ENCODE peak calls at places on chromosome 11, in six cellular contexts. One of them, this sample, is unnamed.

GRCh38 chr11:46951864-46952263 is 15.3 kb downstream of the CSTPP1 start:
- DNase-seq in mesenchymal stem cell: no peak
- DNase-seq in trophoblast cell: no peak
- DNase-seq in H1: no peak
- DNase-seq in IMR-90: peak; percentile 56
- DNase-seq in H9: no peak
- DNase-seq in this sample: peak; percentile 31

GRCh38 chr11:614583-615452 is 932 bp downstream of the IRF7 start:
- DNase-seq in trophoblast cell: no peak
- DNase-seq in mesenchymal stem cell: no peak
- DNase-seq in H9: no peak
- DNase-seq in IMR-90: no peak
- DNase-seq in H1: no peak
- DNase-seq in this sample: no peak

GRCh38 chr11:133408402-133408801 is 123.9 kb downstream of the OPCML start:
- DNase-seq in H1: no peak
- DNase-seq in H9: no peak
- DNase-seq in trophoblast cell: no peak
- DNase-seq in IMR-90: no peak
- DNase-seq in mesenchymal stem cell: no peak
- DNase-seq in this sample: no peak

GRCh38 chr11:17517186-17517585 is 27.0 kb downstream of the USH1C start:
- DNase-seq in H9: no peak
- DNase-seq in H1: no peak
- DNase-seq in mesenchymal stem cell: no peak
- DNase-seq in IMR-90: no peak
- DNase-seq in trophoblast cell: no peak
- DNase-seq in this sample: no peak

GRCh38 chr11:93100211-93100610 is 97.6 kb downstream of the SLC36A4 start:
- DNase-seq in mesenchymal stem cell: no peak
- DNase-seq in IMR-90: peak; percentile 36
- DNase-seq in trophoblast cell: no peak
- DNase-seq in H1: no peak
- DNase-seq in H9: no peak
- DNase-seq in this sample: no peak

GRCh38 chr11:104694259-104695070 is 203.8 kb downstream of the CASP12 start:
- DNase-seq in trophoblast cell: peak; percentile 68
- DNase-seq in H9: no peak
- DNase-seq in IMR-90: peak; percentile 88
- DNase-seq in H1: no peak
- DNase-seq in mesenchymal stem cell: peak; percentile 89
- DNase-seq in this sample: no peak

GRCh38 chr11:101706541-101706940 is 122.7 kb upstream of the TRPC6 start:
- DNase-seq in IMR-90: peak; percentile 83
- DNase-seq in H1: no peak
- DNase-seq in H9: no peak
- DNase-seq in trophoblast cell: no peak
- DNase-seq in mesenchymal stem cell: peak; percentile 81
- DNase-seq in this sample: no peak

GRCh38 chr11:78419327-78419726 is 1.7 kb upstream of the GAB2 start:
- DNase-seq in IMR-90: peak; percentile 99
- DNase-seq in H9: no peak
- DNase-seq in trophoblast cell: peak; percentile 76
- DNase-seq in mesenchymal stem cell: peak; percentile 99
- DNase-seq in H1: no peak
- DNase-seq in this sample: no peak

GRCh38 chr11:61536676-61537270 is 28.2 kb downstream of the LRRC10B start:
- DNase-seq in trophoblast cell: peak; percentile 3
- DNase-seq in H9: no peak
- DNase-seq in IMR-90: no peak
- DNase-seq in mesenchymal stem cell: no peak
- DNase-seq in H1: no peak
- DNase-seq in this sample: no peak

GRCh38 chr11:118631109-118631508 is 23.7 kb downstream of the PHLDB1 start:
- DNase-seq in IMR-90: no peak
- DNase-seq in trophoblast cell: no peak
- DNase-seq in H1: no peak
- DNase-seq in H9: no peak
- DNase-seq in mesenchymal stem cell: no peak
- DNase-seq in this sample: no peak

GRCh38 chr11:120929664-120930154 is 94.2 kb upstream of the TBCEL start:
- DNase-seq in IMR-90: peak; percentile 26
- DNase-seq in trophoblast cell: peak; percentile 48
- DNase-seq in H9: peak; percentile 91
- DNase-seq in H1: peak; percentile 73
- DNase-seq in mesenchymal stem cell: peak; percentile 55
- DNase-seq in this sample: peak; percentile 73

GRCh38 chr11:87392665-87393064 is 354.9 kb downstream of the TMEM135 start:
- DNase-seq in IMR-90: no peak
- DNase-seq in mesenchymal stem cell: no peak
- DNase-seq in trophoblast cell: no peak
- DNase-seq in H1: no peak
- DNase-seq in H9: no peak
- DNase-seq in this sample: no peak

GRCh38 chr11:84780689-84781293 is 846.4 kb downstream of the DLG2 start:
- DNase-seq in H1: no peak
- DNase-seq in trophoblast cell: no peak
- DNase-seq in H9: no peak
- DNase-seq in mesenchymal stem cell: peak; percentile 18
- DNase-seq in IMR-90: peak; percentile 15
- DNase-seq in this sample: peak; percentile 17

GRCh38 chr11:7909585-7910325 is 21.3 kb downstream of the OR10A6 start:
- DNase-seq in trophoblast cell: peak; percentile 16
- DNase-seq in IMR-90: no peak
- DNase-seq in H9: no peak
- DNase-seq in mesenchymal stem cell: no peak
- DNase-seq in H1: no peak
- DNase-seq in this sample: no peak

GRCh38 chr11:7906481-7906880 is 24.6 kb downstream of the OR10A6 start:
- DNase-seq in trophoblast cell: no peak
- DNase-seq in IMR-90: no peak
- DNase-seq in mesenchymal stem cell: no peak
- DNase-seq in H9: no peak
- DNase-seq in H1: no peak
- DNase-seq in this sample: no peak

GRCh38 chr11:7907121-7907520 is 23.9 kb downstream of the OR10A6 start:
- DNase-seq in H1: no peak
- DNase-seq in IMR-90: no peak
- DNase-seq in H9: no peak
- DNase-seq in mesenchymal stem cell: no peak
- DNase-seq in trophoblast cell: no peak
- DNase-seq in this sample: no peak

GRCh38 chr11:7911011-7911410 is 20.1 kb downstream of the OR10A6 start:
- DNase-seq in IMR-90: no peak
- DNase-seq in trophoblast cell: no peak
- DNase-seq in H1: no peak
- DNase-seq in mesenchymal stem cell: no peak
- DNase-seq in H9: no peak
- DNase-seq in this sample: no peak

GRCh38 chr11:7910389-7910788 is 20.7 kb downstream of the OR10A6 start:
- DNase-seq in trophoblast cell: no peak
- DNase-seq in IMR-90: no peak
- DNase-seq in mesenchymal stem cell: no peak
- DNase-seq in H1: no peak
- DNase-seq in H9: no peak
- DNase-seq in this sample: no peak
- H2BK5ac ChIP-seq in trophoblast cell: peak overlapping the region; percentile 19
- H2BK5ac ChIP-seq in IMR-90: no peak overlapping the region
- H2BK5ac ChIP-seq in mesenchymal stem cell: no peak overlapping the region
- H2BK5ac ChIP-seq in H1: peak overlapping the region; percentile 41
- H2BK5ac ChIP-seq in H9: no peak overlapping the region
- H2BK5ac ChIP-seq in this sample: no peak overlapping the region

GRCh38 chr11:59157433-59157832 is 14.5 kb upstream of the DTX4 start:
- DNase-seq in trophoblast cell: no peak
- DNase-seq in H9: no peak
- DNase-seq in mesenchymal stem cell: no peak
- DNase-seq in IMR-90: no peak
- DNase-seq in H1: no peak
- DNase-seq in this sample: no peak

GRCh38 chr11:59158206-59159068 is 13.5 kb upstream of the DTX4 start:
- DNase-seq in mesenchymal stem cell: peak; percentile 78
- DNase-seq in IMR-90: peak; percentile 75
- DNase-seq in H1: no peak
- DNase-seq in H9: peak; percentile 66
- DNase-seq in trophoblast cell: peak; percentile 60
- DNase-seq in this sample: no peak

GRCh38 chr11:59154585-59154984 is 11.9 kb downstream of the FAM111A start:
- DNase-seq in H1: no peak
- DNase-seq in H9: no peak
- DNase-seq in IMR-90: peak; percentile 26
- DNase-seq in trophoblast cell: peak; percentile 64
- DNase-seq in mesenchymal stem cell: no peak
- DNase-seq in this sample: no peak

GRCh38 chr11:59151761-59152160 is 9.1 kb downstream of the FAM111A start:
- DNase-seq in H1: no peak
- DNase-seq in H9: no peak
- DNase-seq in trophoblast cell: no peak
- DNase-seq in IMR-90: no peak
- DNase-seq in mesenchymal stem cell: no peak
- DNase-seq in this sample: no peak

GRCh38 chr11:59152312-59152967 is 9.8 kb downstream of the FAM111A start:
- DNase-seq in mesenchymal stem cell: no peak
- DNase-seq in H9: no peak
- DNase-seq in H1: no peak
- DNase-seq in trophoblast cell: no peak
- DNase-seq in IMR-90: no peak
- DNase-seq in this sample: no peak
- H2AFZ ChIP-seq in mesenchymal stem cell: no peak overlapping the region
- H2AFZ ChIP-seq in H9: no peak overlapping the region
- H2AFZ ChIP-seq in H1: no peak overlapping the region
- H2AFZ ChIP-seq in trophoblast cell: no peak overlapping the region
- H2AFZ ChIP-seq in IMR-90: no peak overlapping the region
- H2AFZ ChIP-seq in this sample: no peak overlapping the region

GRCh38 chr11:106463154-106463553 is 385.7 kb downstream of the AASDHPPT start:
- DNase-seq in mesenchymal stem cell: no peak
- DNase-seq in H9: no peak
- DNase-seq in IMR-90: no peak
- DNase-seq in trophoblast cell: no peak
- DNase-seq in H1: no peak
- DNase-seq in this sample: no peak

GRCh38 chr11:106464728-106465127 is 387.3 kb downstream of the AASDHPPT start:
- DNase-seq in mesenchymal stem cell: no peak
- DNase-seq in H9: no peak
- DNase-seq in IMR-90: no peak
- DNase-seq in trophoblast cell: no peak
- DNase-seq in H1: no peak
- DNase-seq in this sample: no peak

GRCh38 chr11:106461148-106461547 is 383.7 kb downstream of the AASDHPPT start:
- DNase-seq in IMR-90: no peak
- DNase-seq in mesenchymal stem cell: no peak
- DNase-seq in H9: no peak
- DNase-seq in trophoblast cell: no peak
- DNase-seq in H1: no peak
- DNase-seq in this sample: no peak

GRCh38 chr11:106463796-106464201 is 386.3 kb downstream of the AASDHPPT start:
- DNase-seq in trophoblast cell: peak; percentile 37
- DNase-seq in IMR-90: peak; percentile 65
- DNase-seq in H9: no peak
- DNase-seq in H1: no peak
- DNase-seq in mesenchymal stem cell: peak; percentile 75
- DNase-seq in this sample: no peak

DNA sequence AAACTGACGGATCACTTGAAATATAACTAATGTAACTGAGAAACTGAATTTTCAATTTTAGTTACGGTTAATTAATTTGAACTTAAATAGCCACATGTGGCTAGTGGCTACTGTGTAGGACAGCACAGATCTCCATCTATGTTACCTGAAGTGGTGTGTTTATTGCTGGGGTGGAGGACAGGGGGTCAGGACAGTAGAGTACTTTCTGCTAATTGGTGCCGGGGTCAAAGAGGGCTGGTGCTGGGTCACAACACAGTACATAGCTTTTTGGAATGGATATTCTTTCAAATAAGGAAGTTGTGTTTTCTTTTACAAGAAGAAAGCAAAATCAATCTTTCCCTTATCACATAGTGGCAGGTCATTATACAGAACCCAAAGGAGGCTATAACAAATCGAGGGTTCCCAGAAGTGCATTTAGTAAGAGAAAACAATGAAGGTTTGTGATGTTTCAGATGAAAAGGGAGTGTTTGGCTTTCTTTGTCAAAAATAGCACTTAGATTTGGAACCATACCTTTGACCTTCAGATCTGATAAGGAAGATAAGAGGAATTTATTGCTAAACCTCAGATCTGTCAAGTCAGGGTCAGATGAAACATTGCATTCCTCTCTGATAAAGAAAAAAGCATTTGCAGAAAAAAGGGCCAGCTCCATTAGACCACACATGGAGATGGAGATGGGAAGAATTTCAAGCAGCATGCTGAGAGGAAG is 384.5 kb downstream of the AASDHPPT start:
- DNase-seq in H9: no peak
- DNase-seq in trophoblast cell: no peak
- DNase-seq in H1: no peak
- DNase-seq in mesenchymal stem cell: no peak
- DNase-seq in IMR-90: no peak
- DNase-seq in this sample: no peak
- H2BK5ac ChIP-seq in H9: no peak overlapping the region
- H2BK5ac ChIP-seq in trophoblast cell: no peak overlapping the region
- H2BK5ac ChIP-seq in H1: no peak overlapping the region
- H2BK5ac ChIP-seq in mesenchymal stem cell: no peak overlapping the region
- H2BK5ac ChIP-seq in IMR-90: no peak overlapping the region
- H2BK5ac ChIP-seq in this sample: no peak overlapping the region

GRCh38 chr11:31958086-31958735 is 132.7 kb upstream of the RCN1 start:
- DNase-seq in trophoblast cell: peak; percentile 32
- DNase-seq in IMR-90: peak; percentile 29
- DNase-seq in mesenchymal stem cell: peak; percentile 24
- DNase-seq in H9: peak; percentile 79
- DNase-seq in H1: peak; percentile 47
- DNase-seq in this sample: peak; percentile 74
- H2AFZ ChIP-seq in trophoblast cell: no peak overlapping the region
- H2AFZ ChIP-seq in IMR-90: no peak overlapping the region
- H2AFZ ChIP-seq in mesenchymal stem cell: no peak overlapping the region
- H2AFZ ChIP-seq in H9: no peak overlapping the region
- H2AFZ ChIP-seq in H1: peak overlapping the region; percentile 79
- H2AFZ ChIP-seq in this sample: peak overlapping the region; percentile 81

GRCh38 chr11:20368441-20368840 is 4.9 kb downstream of the HTATIP2 start:
- DNase-seq in H9: no peak
- DNase-seq in mesenchymal stem cell: no peak
- DNase-seq in trophoblast cell: no peak
- DNase-seq in H1: no peak
- DNase-seq in IMR-90: no peak
- DNase-seq in this sample: no peak
- H2BK5ac ChIP-seq in H9: no peak overlapping the region
- H2BK5ac ChIP-seq in mesenchymal stem cell: no peak overlapping the region
- H2BK5ac ChIP-seq in trophoblast cell: no peak overlapping the region
- H2BK5ac ChIP-seq in H1: no peak overlapping the region
- H2BK5ac ChIP-seq in IMR-90: peak overlapping the region; percentile 49
- H2BK5ac ChIP-seq in this sample: no peak overlapping the region

This sample was measured in neuronal stem cell.